ENCODE peak calls at places on chromosomes 6 and 20, in four cellular contexts. V is endothelial cell, L is skeletal muscle cell, M is tibial artery. R is an unnamed sample.

GRCh38 chr6:25576920-25577319 is 75.1 kb upstream of the SCGN start:
- DNase-seq in V (no peak), L (no peak), M (no peak), R (no peak)

GRCh38 chr20:53152228-53152627 is 180.1 kb downstream of the TSHZ2 start:
- DNase-seq in V (no peak), L (no peak), M (no peak), R (no peak)

GRCh38 chr20:36331182-36331581 is 25.0 kb downstream of the DLGAP4 start:
- DNase-seq in V (no peak), L (no peak), M (no peak), R (peak)

GRCh38 chr6:62971976-62972658 is 239.2 kb upstream of the FKBP1C start:
- DNase-seq in V (no peak), L (no peak), M (no peak), R (no peak)

GRCh38 chr6:163554663-163555062 is 140.1 kb downstream of the QKI start:
- DNase-seq in V (peak), L (no peak), M (no peak), R (peak)

GRCh38 chr20:33977535-33977934 is 16.2 kb upstream of the RALY start:
- DNase-seq in V (no peak), L (no peak), M (no peak), R (no peak)

GRCh38 chr6:79713701-79714322 is 82.7 kb downstream of the SH3BGRL2 start:
- DNase-seq in V (peak), L (peak), M (no peak), R (peak)

GRCh38 chr6:133641111-133641510 is 247.8 kb upstream of the TCF21 start:
- DNase-seq in V (no peak), L (no peak), M (no peak), R (no peak)

GRCh38 chr6:139243531-139243930 is 48.3 kb downstream of the TXLNB start:
- DNase-seq in V (no peak), L (no peak), M (no peak), R (no peak)

GRCh38 chr6:152054441-152054840 is 247.0 kb downstream of the ESR1 start:
- DNase-seq in V (no peak), L (peak), M (no peak), R (no peak)

GRCh38 chr20:56316051-56316450 is 42.7 kb upstream of the FAM210B start:
- DNase-seq in V (no peak), L (no peak), M (no peak), R (no peak)

GRCh38 chr6:6346427-6346826 is 26.0 kb upstream of the F13A1 start:
- DNase-seq in V (no peak), L (no peak), M (no peak), R (no peak)

GRCh38 chr6:110628330-110628729 is 151.9 kb upstream of the SLC22A16 start:
- DNase-seq in V (no peak), L (peak), M (no peak), R (no peak)

GRCh38 chr6:137738197-137738596 is 128.9 kb upstream of the TNFAIP3 start:
- DNase-seq in V (no peak), L (peak), M (no peak), R (no peak)

GRCh38 chr20:56187791-56188190 is 60.7 kb upstream of the MC3R start:
- DNase-seq in V (no peak), L (no peak), M (no peak), R (no peak)

GRCh38 chr6:20661721-20662120 is 127.5 kb downstream of the CDKAL1 start:
- DNase-seq in V (no peak), L (peak), M (no peak), R (no peak)

GRCh38 chr20:11982289-11982957 is 64.7 kb downstream of the BTBD3 start:
- DNase-seq in V (no peak), L (no peak), M (no peak), R (no peak)

GRCh38 chr6:104525677-104526322 is 333.9 kb downstream of the HACE1 start:
- DNase-seq in V (peak), L (peak), M (peak), R (peak)

GRCh38 chr6:105077592-105078463 is 102.0 kb downstream of the POPDC3 start:
- DNase-seq in V (no peak), L (no peak), M (no peak), R (no peak)

GRCh38 chr6:107320126-107320525 is 139.2 kb downstream of the PDSS2 start:
- DNase-seq in V (no peak), L (no peak), M (no peak), R (no peak)

GRCh38 chr6:168048724-168049025 is 30.3 kb downstream of the FRMD1 start:
- DNase-seq in V (no peak), L (no peak), M (no peak), R (no peak)

GRCh38 chr20:46058656-46059281 is 29.8 kb downstream of the SLC12A5 start:
- DNase-seq in V (peak), L (no peak), M (no peak), R (no peak)

GRCh38 chr20:52991783-52992182 is 19.6 kb downstream of the TSHZ2 start:
- DNase-seq in V (peak), L (no peak), M (no peak), R (no peak)

GRCh38 chr6:166500246-166500645 is 86.2 kb downstream of the RAMACL start:
- DNase-seq in V (no peak), L (no peak), M (no peak), R (no peak)

GRCh38 chr20:1150218-1150617 is 31.8 kb downstream of the PSMF1 start:
- DNase-seq in V (no peak), L (peak), M (no peak), R (no peak)

GRCh38 chr20:60627751-60628565 is 624.1 kb upstream of the CDH4 start:
- DNase-seq in V (peak), L (no peak), M (no peak), R (no peak)

GRCh38 chr6:85129881-85130280 is 320.0 kb upstream of the NT5E start:
- DNase-seq in V (no peak), L (no peak), M (no peak), R (no peak)

GRCh38 chr6:21992178-21992967 is 304.5 kb downstream of the PRL start:
- DNase-seq in V (no peak), L (peak), M (no peak), R (no peak)

GRCh38 chr20:19697415-19697814 is 60.6 kb upstream of the RIN2 start:
- DNase-seq in V (no peak), L (no peak), M (no peak), R (no peak)

GRCh38 chr6:134245041-134245440 is 72.9 kb downstream of the SGK1 start:
- DNase-seq in V (no peak), L (peak), M (no peak), R (no peak)

GRCh38 chr6:24378473-24379097 is 20.7 kb upstream of the DCDC2 start:
- DNase-seq in V (no peak), L (no peak), M (no peak), R (no peak)

GRCh38 chr6:37862992-37863391 is 43.5 kb downstream of the ZFAND3 start:
- DNase-seq in V (no peak), L (no peak), M (no peak), R (no peak)

GRCh38 chr6:88380083-88380482 is 213.9 kb upstream of the CNR1 start:
- DNase-seq in V (no peak), L (peak), M (peak), R (peak)

GRCh38 chr20:47318596-47319516 is 37.6 kb downstream of the ZMYND8 start:
- DNase-seq in V (peak), L (peak), M (peak), R (peak)

GRCh38 chr6:151478670-151479069 is 15.1 kb upstream of the CCDC170 start:
- DNase-seq in V (no peak), L (no peak), M (no peak), R (no peak)